ENCODE peak calls at places on chromosome 15, in six cellular contexts. One of them, this sample, is unnamed.
A peak's percentile ranks its signal among the peaks of the same experiment; 100 is the strongest.

GRCh38 chr15:89665449-89666146 is 10.3 kb upstream of the KIF7 start:
- DNase-seq in Panc1: no peak
- DNase-seq in neuronal stem cell: peak; percentile 56
- DNase-seq in activated CD4-positive, alpha-beta memory T cell treated with anti-CD3 and anti-CD28 coated beads, Interleukin-2, amount 10 ng/mL, durations not matched to agents 7 days and 5 days: peak; percentile 34
- DNase-seq in NCI-H1105 treated with DMSO at 0.1 percent for 48 hours: no peak
- DNase-seq in heart left ventricle: peak; percentile 81
- DNase-seq in this sample: no peak

GRCh38 chr15:76976572-76977270 is 18.2 kb upstream of the PSTPIP1 start:
- DNase-seq in NCI-H1105 treated with DMSO at 0.1 percent for 48 hours: no peak
- DNase-seq in activated CD4-positive, alpha-beta memory T cell treated with anti-CD3 and anti-CD28 coated beads, Interleukin-2, amount 10 ng/mL, durations not matched to agents 7 days and 5 days: no peak
- DNase-seq in neuronal stem cell: no peak
- DNase-seq in Panc1: no peak
- DNase-seq in heart left ventricle: no peak
- DNase-seq in this sample: no peak

GRCh38 chr15:59644757-59645156 is 12.6 kb downstream of the GTF2A2 start:
- DNase-seq in NCI-H1105 treated with DMSO at 0.1 percent for 48 hours: no peak
- DNase-seq in neuronal stem cell: no peak
- DNase-seq in heart left ventricle: no peak
- DNase-seq in Panc1: no peak
- DNase-seq in activated CD4-positive, alpha-beta memory T cell treated with anti-CD3 and anti-CD28 coated beads, Interleukin-2, amount 10 ng/mL, durations not matched to agents 7 days and 5 days: no peak
- DNase-seq in this sample: no peak

GRCh38 chr15:58534556-58534955 is 102.8 kb downstream of the LIPC start:
- DNase-seq in activated CD4-positive, alpha-beta memory T cell treated with anti-CD3 and anti-CD28 coated beads, Interleukin-2, amount 10 ng/mL, durations not matched to agents 7 days and 5 days: no peak
- DNase-seq in heart left ventricle: no peak
- DNase-seq in NCI-H1105 treated with DMSO at 0.1 percent for 48 hours: no peak
- DNase-seq in Panc1: no peak
- DNase-seq in neuronal stem cell: no peak
- DNase-seq in this sample: no peak

GRCh38 chr15:39888243-39888642 is 31.8 kb downstream of the GPR176 start:
- DNase-seq in NCI-H1105 treated with DMSO at 0.1 percent for 48 hours: no peak
- DNase-seq in heart left ventricle: no peak
- DNase-seq in activated CD4-positive, alpha-beta memory T cell treated with anti-CD3 and anti-CD28 coated beads, Interleukin-2, amount 10 ng/mL, durations not matched to agents 7 days and 5 days: no peak
- DNase-seq in Panc1: no peak
- DNase-seq in neuronal stem cell: no peak
- DNase-seq in this sample: no peak

GRCh38 chr15:99447497-99448371 is 118.0 kb upstream of the MEF2A start:
- DNase-seq in activated CD4-positive, alpha-beta memory T cell treated with anti-CD3 and anti-CD28 coated beads, Interleukin-2, amount 10 ng/mL, durations not matched to agents 7 days and 5 days: peak; percentile 13
- DNase-seq in Panc1: no peak
- DNase-seq in neuronal stem cell: no peak
- DNase-seq in heart left ventricle: no peak
- DNase-seq in NCI-H1105 treated with DMSO at 0.1 percent for 48 hours: peak; percentile 75
- DNase-seq in this sample: no peak

GRCh38 chr15:73368301-73369072 is at the start of gene HCN4:
- DNase-seq in Panc1: no peak
- DNase-seq in activated CD4-positive, alpha-beta memory T cell treated with anti-CD3 and anti-CD28 coated beads, Interleukin-2, amount 10 ng/mL, durations not matched to agents 7 days and 5 days: no peak
- DNase-seq in neuronal stem cell: peak; percentile 72
- DNase-seq in heart left ventricle: peak; percentile 63
- DNase-seq in NCI-H1105 treated with DMSO at 0.1 percent for 48 hours: peak; percentile 38
- DNase-seq in this sample: peak; percentile 4

GRCh38 chr15:99863527-99864198 is 130.4 kb upstream of the LYSMD4 start:
- DNase-seq in neuronal stem cell: no peak
- DNase-seq in activated CD4-positive, alpha-beta memory T cell treated with anti-CD3 and anti-CD28 coated beads, Interleukin-2, amount 10 ng/mL, durations not matched to agents 7 days and 5 days: no peak
- DNase-seq in NCI-H1105 treated with DMSO at 0.1 percent for 48 hours: no peak
- DNase-seq in heart left ventricle: no peak
- DNase-seq in Panc1: no peak
- DNase-seq in this sample: no peak

GRCh38 chr15:70096215-70096974 is 1.3 kb downstream of the TLE3 start:
- DNase-seq in Panc1: no peak
- DNase-seq in NCI-H1105 treated with DMSO at 0.1 percent for 48 hours: peak; percentile 73
- DNase-seq in activated CD4-positive, alpha-beta memory T cell treated with anti-CD3 and anti-CD28 coated beads, Interleukin-2, amount 10 ng/mL, durations not matched to agents 7 days and 5 days: peak; percentile 54
- DNase-seq in neuronal stem cell: peak; percentile 76
- DNase-seq in heart left ventricle: peak; percentile 48
- DNase-seq in this sample: peak; percentile 71